ENCODE peak calls at places on chromosomes 13 and 19, in eight cellular contexts. N is H7; E is HEK293T; B is substantia nigra; K is NAMALWA; Y is NCI-H2081; M is CD4-positive, alpha-beta T cell; T is ovary. O is an unnamed sample.

GRCh38 chr19:51807111-51807701 is 12.2 kb downstream of the FPR3 start:
- DNase-seq in N (no peak), E (no peak), B (no peak), K (no peak), Y (no peak), M (no peak), T (no peak), O (no peak)

GRCh38 chr13:72149701-72150100 is 282.7 kb upstream of the DACH1 start:
- DNase-seq in N (no peak), E (no peak), B (no peak), K (no peak), Y (no peak), M (no peak), T (no peak), O (peak)

GRCh38 chr19:11269408-11269807 is 7.1 kb upstream of the DOCK6 start:
- DNase-seq in N (no peak), E (no peak), B (no peak), K (no peak), Y (no peak), M (no peak), T (no peak), O (no peak)

GRCh38 chr13:57799624-57800023 is 168.1 kb downstream of the PCDH17 start:
- DNase-seq in N (no peak), E (no peak), B (no peak), K (no peak), Y (no peak), M (no peak), T (no peak), O (no peak)

GRCh38 chr19:28633223-28634030 is 579.5 kb downstream of the UQCRFS1 start:
- DNase-seq in N (peak), E (peak), B (no peak), K (peak), Y (no peak), M (peak), T (no peak), O (no peak)

GRCh38 chr19:46818812-46819211 is 30.4 kb upstream of the SLC1A5 start:
- DNase-seq in N (peak), E (no peak), B (no peak), K (peak), Y (no peak), M (no peak), T (no peak), O (no peak)

GRCh38 chr13:48078251-48078656 is 16.6 kb downstream of the MED4 start:
- DNase-seq in N (peak), E (no peak), B (no peak), K (peak), Y (peak), M (no peak), T (no peak), O (peak)

GRCh38 chr13:50388481-50388880 is 373.2 kb downstream of the KCNRG start:
- DNase-seq in N (no peak), E (no peak), B (no peak), K (no peak), Y (no peak), M (no peak), T (no peak), O (no peak)

GRCh38 chr13:109671919-109672318 is 114.5 kb downstream of the IRS2 start:
- DNase-seq in N (no peak), E (no peak), B (no peak), K (no peak), Y (no peak), M (no peak), T (no peak), O (no peak)

GRCh38 chr19:44809856-44810554 is 1.1 kb downstream of the BCAM start:
- DNase-seq in N (peak), E (no peak), B (no peak), K (no peak), Y (no peak), M (no peak), T (no peak), O (peak)

GRCh38 chr19:13208131-13208963 is 58.1 kb downstream of the IER2 start:
- DNase-seq in N (peak), E (no peak), B (no peak), K (peak), Y (no peak), M (peak), T (peak), O (peak)

GRCh38 chr13:74966814-74967213 is 515.2 kb downstream of the TBC1D4 start:
- DNase-seq in N (no peak), E (no peak), B (peak), K (no peak), Y (no peak), M (no peak), T (no peak), O (no peak)

GRCh38 chr13:111518161-111518791 is 197.8 kb downstream of the TEX29 start:
- DNase-seq in N (no peak), E (no peak), B (no peak), K (peak), Y (peak), M (no peak), T (no peak), O (no peak)

GRCh38 chr13:46386426-46386995 is 541 bp downstream of the RUBCNL start:
- DNase-seq in N (peak), E (peak), B (no peak), K (no peak), Y (no peak), M (no peak), T (no peak), O (no peak)

GRCh38 chr13:38662362-38662761 is 24.5 kb upstream of the FREM2 start:
- DNase-seq in N (no peak), E (peak), B (no peak), K (no peak), Y (no peak), M (no peak), T (peak), O (no peak)

GRCh38 chr19:16535381-16535780 is 6.9 kb downstream of the CHERP start:
- DNase-seq in N (peak), E (no peak), B (no peak), K (no peak), Y (no peak), M (no peak), T (no peak), O (no peak)

GRCh38 chr19:14347999-14348889 is 33.0 kb upstream of the ADGRE5 start:
- DNase-seq in N (peak), E (peak), B (no peak), K (peak), Y (peak), M (peak), T (peak), O (peak)

GRCh38 chr13:47798906-47799305 is 202.2 kb downstream of the SUCLA2 start:
- DNase-seq in N (peak), E (no peak), B (no peak), K (peak), Y (no peak), M (no peak), T (no peak), O (no peak)